ENCODE peak calls at places on chromosomes 7 and 10, in five cellular contexts. Y, T, R, U and B are unnamed samples.

GRCh38 chr10:31507427-31507826 is 188.4 kb downstream of the ZEB1 start:
- DNase-seq in U (no peak), T (no peak), R (no peak), Y (no peak), B (no peak)

GRCh38 chr7:137687556-137688280 is 159.1 kb downstream of the DGKI start:
- DNase-seq in U (no peak), R (peak), T (peak), Y (no peak), B (no peak)

GRCh38 chr10:122939819-122940543 is 14.0 kb downstream of the C10orf88 start:
- DNase-seq in U (no peak), R (peak), Y (no peak), T (peak), B (no peak)

GRCh38 chr7:139066315-139066714 is 30.5 kb upstream of the ZC3HAV1L start:
- DNase-seq in U (no peak), R (no peak), Y (no peak), T (no peak), B (no peak)

GRCh38 chr10:84493951-84494848 is 165.8 kb downstream of the CCSER2 start:
- DNase-seq in T (peak), U (no peak), R (peak), Y (no peak), B (no peak)

GRCh38 chr7:129327076-129327475 is 102.2 kb downstream of the AHCYL2 start:
- DNase-seq in T (no peak), R (no peak), U (no peak), Y (no peak), B (no peak)

GRCh38 chr10:132674311-132674710 is 111.6 kb downstream of the NKX6-2 start:
- DNase-seq in Y (no peak), R (no peak), T (no peak), U (no peak), B (no peak)

GRCh38 chr10:58518775-58519174 is 6.1 kb downstream of the BICC1 start:
- DNase-seq in R (no peak), Y (no peak), T (no peak), U (no peak), B (no peak)

GRCh38 chr7:51369746-51370145 is 53.1 kb upstream of the COBL start:
- DNase-seq in U (no peak), R (peak), Y (no peak), T (peak), B (no peak)

GRCh38 chr10:69010151-69010640 is 21.6 kb downstream of the KIFBP start:
- DNase-seq in R (peak), Y (no peak), T (peak), U (no peak), B (no peak)

GRCh38 chr7:120054376-120055100 is 218.4 kb upstream of the KCND2 start:
- DNase-seq in T (no peak), R (no peak), U (no peak), Y (no peak), B (no peak)

GRCh38 chr7:122518488-122518887 is 180.4 kb downstream of the RNF133 start:
- DNase-seq in Y (no peak), T (peak), U (no peak), R (no peak), B (no peak)

GRCh38 chr7:98354511-98355249 is 46.2 kb downstream of the BAIAP2L1 start:
- DNase-seq in R (peak), T (peak), Y (no peak), U (no peak), B (no peak)

GRCh38 chr7:19561121-19561805 is 147.6 kb downstream of the POLR1F start:
- DNase-seq in T (peak), U (no peak), Y (no peak), R (peak), B (no peak)

GRCh38 chr7:155277385-155277994 is 20.2 kb upstream of the INSIG1 start:
- DNase-seq in R (no peak), Y (no peak), U (peak), T (no peak), B (no peak)

GRCh38 chr10:85643839-85644525 is 722.6 kb downstream of the GRID1 start:
- DNase-seq in T (no peak), Y (no peak), R (no peak), U (no peak), B (no peak)

GRCh38 chr7:135801045-135801693 is 52.6 kb upstream of the FAM180A start:
- DNase-seq in R (peak), T (peak), U (no peak), Y (peak), B (no peak)

GRCh38 chr7:87627634-87627994 is 584 bp upstream of the RUNDC3B start:
- DNase-seq in T (no peak), R (peak), Y (no peak), U (no peak), B (peak)

GRCh38 chr7:30974605-30975256 is 11.0 kb downstream of the GHRHR start:
- DNase-seq in U (no peak), Y (no peak), R (peak), T (peak), B (peak)

GRCh38 chr10:129755075-129756020 is 208.7 kb downstream of the EBF3 start:
- DNase-seq in Y (no peak), T (no peak), R (no peak), U (no peak), B (no peak)

GRCh38 chr10:127485153-127485857 is 63.8 kb upstream of the NPS start:
- DNase-seq in Y (no peak), T (peak), U (no peak), R (peak), B (no peak)

GRCh38 chr10:3105905-3106304 is 38.6 kb downstream of the PFKP start:
- DNase-seq in R (no peak), Y (no peak), T (no peak), U (no peak), B (no peak)

GRCh38 chr10:1475095-1475583 is 262.2 kb downstream of the ADARB2 start:
- DNase-seq in T (no peak), Y (no peak), U (no peak), R (no peak), B (no peak)

GRCh38 chr7:36404639-36405408 is 15.2 kb downstream of the ANLN start:
- DNase-seq in R (no peak), T (no peak), Y (no peak), U (no peak), B (no peak)

GRCh38 chr7:70436815-70437350 is 695.1 kb upstream of the GALNT17 start:
- DNase-seq in U (no peak), T (no peak), Y (no peak), R (no peak), B (no peak)

GRCh38 chr7:156091515-156092080 is 279.3 kb upstream of the SHH start:
- DNase-seq in T (no peak), U (no peak), Y (no peak), R (no peak), B (no peak)

GRCh38 chr7:85851571-85852193 is 664.8 kb upstream of the SEMA3D start:
- DNase-seq in T (peak), Y (no peak), R (peak), U (no peak), B (no peak)

GRCh38 chr7:122643248-122643647 is 55.7 kb downstream of the RNF133 start:
- DNase-seq in Y (no peak), U (no peak), R (no peak), T (peak), B (no peak)

GRCh38 chr10:86666538-86666937 is 1.8 kb upstream of the LDB3 start:
- DNase-seq in U (no peak), Y (no peak), T (no peak), R (no peak), B (no peak)

GRCh38 chr7:2823124-2823523 is 21.0 kb downstream of the GNA12 start:
- DNase-seq in T (no peak), R (peak), U (no peak), Y (no peak), B (no peak)

GRCh38 chr10:61335359-61335758 is 117.8 kb downstream of the TMEM26 start:
- DNase-seq in Y (no peak), R (no peak), U (no peak), T (no peak), B (no peak)

GRCh38 chr10:128664729-128665128 is 538.5 kb upstream of the MKI67 start:
- DNase-seq in U (no peak), T (no peak), Y (no peak), R (no peak), B (no peak)

GRCh38 chr10:123093489-123093888 is 42.3 kb upstream of the HMX3 start:
- DNase-seq in U (no peak), R (no peak), T (no peak), Y (no peak), B (no peak)

GRCh38 chr7:53218730-53219504 is 183.5 kb downstream of the POM121L12 start:
- DNase-seq in R (no peak), U (no peak), Y (no peak), T (no peak), B (no peak)

GRCh38 chr10:112262556-112262955 is 20.6 kb upstream of the TECTB start:
- DNase-seq in U (no peak), R (no peak), Y (no peak), T (no peak), B (no peak)

GRCh38 chr7:112362796-112363195 is 87.5 kb upstream of the IFRD1 start:
- DNase-seq in U (no peak), Y (no peak), T (no peak), R (peak), B (no peak)

GRCh38 chr10:26157734-26158133 is 58.8 kb upstream of the GAD2 start:
- DNase-seq in Y (no peak), T (no peak), U (no peak), R (no peak), B (no peak)

GRCh38 chr10:121910673-121911420 is 17.0 kb downstream of the ATE1 start:
- DNase-seq in U (no peak), T (peak), Y (no peak), R (peak), B (no peak)

GRCh38 chr7:19442016-19442785 is 266.6 kb downstream of the POLR1F start:
- DNase-seq in Y (no peak), U (no peak), T (peak), R (peak), B (no peak)